ENCODE peak calls at places on chromosomes 5 and 9, in four cellular contexts. F, V, C and E are unnamed samples.

GRCh38 chr9:88258587-88258986 is 120.3 kb upstream of the SPATA31C2 start:
- DNase-seq in C (peak), F (no peak), V (no peak), E (no peak)

GRCh38 chr9:126947529-126947928 is 32.9 kb downstream of the RALGPS1 start:
- DNase-seq in C (no peak), F (no peak), V (peak), E (no peak)

GRCh38 chr9:32741706-32742105 is 41.6 kb upstream of the TMEM215 start:
- DNase-seq in C (no peak), F (no peak), V (no peak), E (no peak)

GRCh38 chr9:12801663-12802062 is 26.8 kb downstream of the LURAP1L start:
- DNase-seq in C (no peak), F (no peak), V (no peak), E (no peak)

GRCh38 chr9:22124263-22125011 is 115.3 kb upstream of the CDKN2B start:
- DNase-seq in V (peak), C (no peak), F (no peak), E (no peak)

GRCh38 chr9:28135571-28135970 is 562.3 kb upstream of the C9orf72 start:
- DNase-seq in V (no peak), F (no peak), C (no peak), E (no peak)

GRCh38 chr5:124179788-124180187 is 566.7 kb downstream of the ZNF608 start:
- DNase-seq in F (no peak), C (no peak), V (no peak), E (no peak)

GRCh38 chr9:122418016-122418415 is 47.2 kb downstream of the PTGS1 start:
- DNase-seq in C (no peak), V (no peak), F (no peak), E (no peak)

GRCh38 chr5:65418661-65419060 is 63.1 kb downstream of the ADAMTS6 start:
- DNase-seq in F (no peak), V (no peak), C (no peak), E (no peak)

GRCh38 chr5:5885782-5886181 is 463.3 kb downstream of the ICE1 start:
- DNase-seq in C (no peak), V (no peak), F (no peak), E (no peak)

GRCh38 chr5:138448481-138449398 is 9.9 kb downstream of the REEP2 start:
- DNase-seq in V (no peak), F (peak), C (no peak), E (no peak)

GRCh38 chr9:35748239-35748857 is 680 bp downstream of the GBA2 start:
- DNase-seq in V (no peak), F (no peak), C (no peak), E (no peak)

GRCh38 chr9:131995382-131995781 is 84.3 kb downstream of the MED27 start:
- DNase-seq in V (no peak), C (no peak), F (no peak), E (no peak)

GRCh38 chr9:15373881-15374280 is 48.8 kb upstream of the SNAPC3 start:
- DNase-seq in V (no peak), C (no peak), F (no peak), E (no peak)

GRCh38 chr5:150121448-150122157 is 34.0 kb downstream of the PDGFRB start:
- DNase-seq in V (no peak), F (no peak), C (peak), E (no peak)

GRCh38 chr9:89021154-89021803 is 30.0 kb downstream of the S1PR3 start:
- DNase-seq in V (peak), F (no peak), C (no peak), E (peak)

GRCh38 chr9:135555203-135555602 is 6.4 kb upstream of the PAEP start:
- DNase-seq in C (no peak), V (peak), F (no peak), E (no peak)

GRCh38 chr9:78011037-78011436 is 20.6 kb downstream of the GNAQ start:
- DNase-seq in V (no peak), F (no peak), C (no peak), E (no peak)

GRCh38 chr9:34084562-34084961 is 35.9 kb upstream of the UBAP2 start:
- DNase-seq in F (no peak), V (no peak), C (no peak), E (peak)

GRCh38 chr9:6218099-6218502 is 2.5 kb downstream of the IL33 start:
- DNase-seq in C (no peak), V (no peak), F (no peak), E (no peak)

GRCh38 chr9:137426018-137426681 is 3.0 kb downstream of the NOXA1 start:
- DNase-seq in F (no peak), C (peak), V (no peak), E (no peak)

GRCh38 chr5:41787257-41787656 is 83.0 kb downstream of the OXCT1 start:
- DNase-seq in F (no peak), C (no peak), V (no peak), E (no peak)

GRCh38 chr5:167699434-167699833 is 592.0 kb upstream of the WWC1 start:
- DNase-seq in C (no peak), V (peak), F (no peak), E (no peak)

GRCh38 chr5:125712397-125712796 is 710.8 kb upstream of the GRAMD2B start:
- DNase-seq in V (no peak), F (no peak), C (no peak), E (no peak)

GRCh38 chr5:90134381-90134780 is 275.2 kb downstream of the CETN3 start:
- DNase-seq in V (no peak), C (no peak), F (no peak), E (no peak)

GRCh38 chr9:130276121-130276520 is 10.6 kb downstream of the HMCN2 start:
- DNase-seq in V (peak), C (peak), F (no peak), E (no peak)

GRCh38 chr5:172274951-172275753 is 8.4 kb downstream of the UBTD2 start:
- DNase-seq in V (no peak), C (no peak), F (no peak), E (peak)

GRCh38 chr9:126533911-126534300 is 79.8 kb upstream of the LMX1B start:
- DNase-seq in V (peak), C (no peak), F (no peak), E (no peak)

GRCh38 chr5:155532621-155533314 is 519.2 kb downstream of the KIF4B start:
- DNase-seq in V (no peak), F (no peak), C (no peak), E (no peak)

GRCh38 chr5:171162602-171163001 is 146.4 kb upstream of the TLX3 start:
- DNase-seq in F (no peak), C (no peak), V (peak), E (no peak)

GRCh38 chr5:1093361-1093760 is 18.5 kb downstream of the SLC12A7 start:
- DNase-seq in C (no peak), V (peak), F (no peak), E (no peak)

GRCh38 chr9:135992486-135993408 is 31.6 kb upstream of the UBAC1 start:
- DNase-seq in C (peak), V (peak), F (no peak), E (peak)

GRCh38 chr5:17094830-17095229 is 122.6 kb upstream of the BASP1 start:
- DNase-seq in C (no peak), F (no peak), V (no peak), E (no peak)

GRCh38 chr9:121782514-121783110 is 131.2 kb downstream of the DAB2IP start:
- DNase-seq in C (no peak), V (no peak), F (no peak), E (peak)